ENCODE peak calls at places on chromosomes 1 and 21, in six cellular contexts. L, U, E, W, Y and N are unnamed samples.

GRCh38 chr1:27152004-27152828 is 2.7 kb downstream of the SLC9A1 start:
- DNase-seq in L (no peak), U (peak; percentile 25), E (no peak), W (no peak), Y (no peak), N (no peak)

GRCh38 chr1:32724678-32725594 is 22.4 kb upstream of the SYNC start:
- DNase-seq in L (peak; percentile 70), U (peak; percentile 96), E (no peak), W (peak; percentile 79), Y (peak; percentile 66), N (no peak)

GRCh38 chr1:163068716-163069115 is 445 bp upstream of the RGS4 start:
- DNase-seq in L (no peak), U (peak; percentile 71), E (no peak), W (no peak), Y (no peak), N (no peak)

GRCh38 chr1:244010191-244010590 is 40.9 kb upstream of the ZBTB18 start:
- DNase-seq in L (no peak), U (no peak), E (no peak), W (no peak), Y (no peak), N (no peak)

GRCh38 chr1:240242601-240243144 is 151.0 kb downstream of the FMN2 start:
- DNase-seq in L (no peak), U (peak; percentile 82), E (no peak), W (no peak), Y (no peak), N (no peak)

GRCh38 chr21:41673071-41673470 is 93.8 kb downstream of the RIPK4 start:
- DNase-seq in L (no peak), U (no peak), E (no peak), W (no peak), Y (peak; percentile 58), N (no peak)

GRCh38 chr1:83053446-83053845 is 945.5 kb downstream of the TTLL7 start:
- DNase-seq in L (no peak), U (peak; percentile 63), E (no peak), W (no peak), Y (no peak), N (no peak)

GRCh38 chr1:172499636-172500141 is 33.3 kb upstream of the SUCO start:
- DNase-seq in L (no peak), U (no peak), E (no peak), W (peak; percentile 85), Y (peak; percentile 67), N (no peak)

GRCh38 chr1:77143529-77144121 is 75.6 kb downstream of the PIGK start:
- DNase-seq in L (no peak), U (peak; percentile 25), E (no peak), W (peak; percentile 13), Y (no peak), N (no peak)

GRCh38 chr1:94855307-94855700 is 35.1 kb downstream of the SLC44A3 start:
- DNase-seq in L (no peak), U (peak; percentile 50), E (no peak), W (no peak), Y (no peak), N (no peak)

GRCh38 chr1:81582467-81582986 is 218.2 kb upstream of the ADGRL2 start:
- DNase-seq in L (no peak), U (no peak), E (no peak), W (no peak), Y (no peak), N (no peak)

GRCh38 chr1:89918794-89919155 is 76.1 kb upstream of the ZNF326 start:
- DNase-seq in L (no peak), U (no peak), E (no peak), W (no peak), Y (no peak), N (no peak)

GRCh38 chr1:33009561-33009960 is 27.1 kb downstream of the AK2 start:
- DNase-seq in L (no peak), U (no peak), E (no peak), W (no peak), Y (no peak), N (no peak)

GRCh38 chr1:182041615-182042014 is 19.9 kb downstream of the ZNF648 start:
- DNase-seq in L (no peak), U (peak; percentile 2), E (no peak), W (no peak), Y (no peak), N (no peak)

GRCh38 chr1:162070094-162070748 is 730 bp downstream of the NOS1AP start:
- DNase-seq in L (no peak), U (no peak), E (peak; percentile 50), W (peak; percentile 37), Y (peak; percentile 65), N (no peak)

GRCh38 chr1:176692988-176693696 is 230.2 kb downstream of the PAPPA2 start:
- DNase-seq in L (no peak), U (no peak), E (no peak), W (no peak), Y (no peak), N (no peak)

GRCh38 chr1:76237201-76237600 is 162.7 kb downstream of the ST6GALNAC3 start:
- DNase-seq in L (no peak), U (no peak), E (no peak), W (no peak), Y (no peak), N (no peak)

GRCh38 chr1:116581323-116581885 is 10.6 kb upstream of the CD58 start:
- DNase-seq in L (no peak), U (no peak), E (no peak), W (no peak), Y (no peak), N (no peak)

GRCh38 chr1:173421266-173421665 is 55.9 kb upstream of the PRDX6 start:
- DNase-seq in L (no peak), U (no peak), E (no peak), W (no peak), Y (no peak), N (no peak)

GRCh38 chr21:21187579-21187978 is 189.4 kb downstream of the NCAM2 start:
- DNase-seq in L (no peak), U (peak; percentile 21), E (no peak), W (no peak), Y (no peak), N (no peak)

GRCh38 chr1:28893403-28894102 is 20.8 kb upstream of the EPB41 start:
- DNase-seq in L (no peak), U (no peak), E (no peak), W (no peak), Y (no peak), N (no peak)
- TF ChIP-seq CTCF in L (peak; percentile 5), U (no peak), E (peak; percentile 29), W (peak; percentile 30), Y (no peak), N (peak; percentile 40)

GRCh38 chr1:48000883-48001282 is 3.7 kb upstream of the TRABD2B start:
- DNase-seq in L (no peak), U (no peak), E (no peak), W (no peak), Y (no peak), N (no peak)
- TF ChIP-seq CTCF in L (no peak), U (no peak), E (no peak), W (no peak), Y (no peak), N (no peak)

GRCh38 chr1:17966341-17966740 is 141.3 kb upstream of the IGSF21 start:
- DNase-seq in L (peak; percentile 39), U (no peak), E (no peak), W (no peak), Y (no peak), N (no peak)
- TF ChIP-seq CTCF in L (no peak), U (no peak), E (no peak), W (no peak), Y (no peak), N (no peak)

GRCh38 chr1:69109276-69109675 is 458.4 kb upstream of the LRRC7 start:
- DNase-seq in L (no peak), U (peak; percentile 18), E (no peak), W (no peak), Y (no peak), N (no peak)
- TF ChIP-seq CTCF in L (no peak), U (no peak), E (no peak), W (no peak), Y (no peak), N (no peak)

GRCh38 chr1:206117151-206117948 is at the start of gene AVPR1B:
- DNase-seq in L (peak; percentile 53), U (peak; percentile 32), E (no peak), W (peak; percentile 72), Y (peak; percentile 71), N (peak; percentile 30)
- TF ChIP-seq CTCF in L (no peak), U (no peak), E (no peak), W (no peak), Y (no peak), N (peak; percentile 41)

GRCh38 chr1:160166459-160166858 is 15.1 kb downstream of the ATP1A4 start:
- DNase-seq in L (no peak), U (no peak), E (no peak), W (no peak), Y (peak; percentile 80), N (no peak)

GRCh38 chr1:160164121-160164520 is 12.7 kb downstream of the ATP1A4 start:
- DNase-seq in L (no peak), U (no peak), E (no peak), W (no peak), Y (no peak), N (no peak)

GRCh38 chr1:160162936-160163335 is 11.5 kb downstream of the ATP1A4 start:
- DNase-seq in L (no peak), U (no peak), E (no peak), W (no peak), Y (no peak), N (no peak)

GRCh38 chr1:160161965-160162705 is 10.7 kb downstream of the ATP1A4 start:
- DNase-seq in L (no peak), U (peak; percentile 27), E (no peak), W (no peak), Y (no peak), N (no peak)

GRCh38 chr1:160163612-160164011 is 12.2 kb downstream of the ATP1A4 start:
- DNase-seq in L (no peak), U (peak; percentile 7), E (no peak), W (no peak), Y (no peak), N (no peak)
- TF ChIP-seq CTCF in L (no peak), U (peak; percentile 10), E (no peak), W (no peak), Y (peak; percentile 16), N (no peak)

GRCh38 chr1:158507511-158507910 is 35.5 kb downstream of the OR10R2 start:
- DNase-seq in L (no peak), U (no peak), E (no peak), W (no peak), Y (no peak), N (no peak)

GRCh38 chr1:158509471-158510161 is 37.6 kb downstream of the OR10R2 start:
- DNase-seq in L (no peak), U (peak; percentile 2), E (no peak), W (peak; percentile 46), Y (no peak), N (no peak)

GRCh38 chr1:158506369-158506987 is 34.5 kb downstream of the OR10R2 start:
- DNase-seq in L (no peak), U (peak; percentile 23), E (no peak), W (peak; percentile 55), Y (no peak), N (peak; percentile 17)
- TF ChIP-seq CTCF in L (no peak), U (peak; percentile 20), E (peak; percentile 24), W (peak; percentile 52), Y (peak; percentile 46), N (peak; percentile 64)

GRCh38 chr1:106961671-106962070 is 94.8 kb upstream of the PRMT6 start:
- DNase-seq in L (no peak), U (no peak), E (no peak), W (no peak), Y (no peak), N (no peak)
- TF ChIP-seq CTCF in L (no peak), U (no peak), E (no peak), W (no peak), Y (no peak), N (no peak)

GRCh38 chr1:222543817-222544216 is 4.1 kb downstream of the HHIPL2 start:
- DNase-seq in L (no peak), U (no peak), E (no peak), W (no peak), Y (no peak), N (no peak)
- TF ChIP-seq CTCF in L (no peak), U (no peak), E (no peak), W (no peak), Y (no peak), N (no peak)